ENCODE peak calls at places on chromosome 21, in nine cellular contexts. X is SJSA1; Z is OCI-LY7; F is SJCRH30; H is esophagus squamous epithelium; A is heart left ventricle; W is GM23248; B is CD4-positive, CD25-positive, alpha-beta regulatory T cell; D is mesendoderm. E is an unnamed sample.

GRCh38 chr21:42027804-42028753 is 17.9 kb upstream of the ZBTB21 start:
- DNase-seq in D (no peak), W (peak; percentile 25), F (no peak), H (no peak), Z (no peak), X (no peak), A (no peak), B (no peak), E (no peak)

GRCh38 chr21:42531771-42532170 is 18.1 kb downstream of the SLC37A1 start:
- DNase-seq in Z (no peak), H (no peak), W (no peak), B (no peak), F (no peak), A (no peak), D (no peak), X (no peak), E (no peak)

GRCh38 chr21:42830456-42831455 is 48.6 kb downstream of the WDR4 start:
- DNase-seq in Z (peak; percentile 19), W (no peak), H (no peak), D (peak; percentile 51), F (no peak), B (no peak), A (no peak), X (no peak), E (no peak)

GRCh38 chr21:14057313-14057712 is 153.4 kb downstream of the LIPI start:
- DNase-seq in A (no peak), H (no peak), B (no peak), W (no peak), X (no peak), D (no peak), Z (no peak), F (no peak), E (no peak)

GRCh38 chr21:41133896-41134522 is 34.0 kb upstream of the BACE2 start:
- DNase-seq in H (no peak), A (no peak), D (peak; percentile 60), X (peak; percentile 24), F (no peak), B (no peak), W (peak; percentile 72), Z (peak; percentile 36), E (peak; percentile 67)

GRCh38 chr21:32955307-32955937 is 70.3 kb upstream of the OLIG2 start:
- DNase-seq in H (no peak), Z (no peak), F (no peak), A (no peak), W (no peak), X (peak; percentile 2), D (no peak), B (no peak), E (no peak)

GRCh38 chr21:28142692-28143091 is 850.0 kb downstream of the LTN1 start:
- DNase-seq in B (no peak), F (no peak), X (peak; percentile 14), A (no peak), Z (no peak), D (no peak), W (peak; percentile 82), H (no peak), E (peak; percentile 66)

GRCh38 chr21:37993071-37993470 is 76.8 kb upstream of the KCNJ6 start:
- DNase-seq in Z (no peak), D (no peak), B (no peak), H (no peak), A (no peak), W (no peak), F (no peak), X (no peak), E (no peak)

GRCh38 chr21:22235866-22236590 is 1237.8 kb downstream of the NCAM2 start:
- DNase-seq in W (no peak), B (no peak), H (no peak), Z (no peak), D (no peak), A (no peak), F (no peak), X (no peak), E (no peak)

GRCh38 chr21:45306832-45307571 is 19.3 kb upstream of the POFUT2 start:
- DNase-seq in F (peak; percentile 98), X (no peak), W (peak; percentile 74), B (no peak), Z (no peak), H (no peak), D (no peak), A (peak; percentile 88), E (peak; percentile 59)

GRCh38 chr21:14046401-14046800 is 164.4 kb downstream of the LIPI start:
- DNase-seq in H (no peak), Z (no peak), A (no peak), D (no peak), B (no peak), W (peak; percentile 15), X (no peak), F (no peak), E (peak; percentile 13)

GRCh38 chr21:41480086-41480690 is 27.8 kb downstream of the TMPRSS2 start:
- DNase-seq in A (no peak), B (no peak), X (no peak), F (no peak), H (no peak), W (no peak), D (no peak), Z (no peak), E (no peak)

GRCh38 chr21:38802050-38803026 is 3.4 kb upstream of the ETS2 start:
- DNase-seq in B (no peak), A (no peak), D (no peak), H (no peak), F (no peak), W (no peak), X (no peak), Z (no peak), E (no peak)

DNA sequence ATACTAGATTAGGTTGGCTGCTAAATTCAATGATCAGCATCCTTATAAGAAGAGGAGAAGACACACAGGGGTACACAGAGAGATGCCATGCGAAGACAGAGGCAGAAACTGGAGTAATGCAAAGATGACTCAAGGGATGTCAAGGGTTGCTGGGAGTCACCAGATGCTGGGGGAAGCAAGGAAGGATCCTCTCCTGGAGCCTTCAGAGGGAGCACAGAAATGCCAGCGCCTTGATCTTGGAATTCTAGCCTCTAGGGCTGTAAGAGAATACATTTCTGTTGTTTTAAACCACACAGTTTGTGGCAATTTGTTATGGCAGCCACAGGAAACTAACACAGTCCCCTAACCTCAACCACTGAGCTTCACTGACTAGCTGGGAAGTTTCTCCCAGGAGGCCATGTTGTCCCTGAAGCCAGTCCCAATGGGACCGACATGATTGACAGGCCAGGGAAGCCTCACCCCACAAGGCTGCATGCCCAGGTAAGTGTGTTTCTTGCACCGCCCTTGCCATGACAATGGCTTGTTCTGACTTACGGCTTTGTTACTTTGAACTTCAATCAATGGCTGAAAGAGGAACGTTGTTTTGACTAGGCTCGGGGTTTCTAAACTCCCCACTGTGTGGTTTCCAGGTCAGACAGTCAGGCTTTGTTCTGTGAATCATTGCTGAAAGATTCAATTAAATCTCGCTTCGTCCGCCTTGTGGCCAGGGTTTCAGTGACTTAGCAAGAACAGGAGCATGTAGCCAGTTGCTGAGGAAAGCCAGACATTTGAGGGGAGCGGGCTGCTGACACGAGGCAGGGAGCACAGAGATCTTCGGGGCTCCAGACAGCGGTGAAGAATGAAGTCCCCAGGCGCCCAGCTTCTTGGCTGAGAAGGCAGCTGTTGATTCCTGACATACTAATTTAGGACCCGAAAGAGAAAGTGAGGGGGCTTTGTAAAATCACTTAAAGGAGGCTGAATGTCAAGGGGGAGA is 62.3 kb downstream of the RUNX1 start:
- DNase-seq in F (no peak), Z (no peak), H (no peak), B (peak; percentile 51), A (no peak), W (peak; percentile 67), D (peak; percentile 53), X (peak; percentile 64), E (peak; percentile 55)
- H3K4me1 ChIP-seq in F (peaks cover 16% of the 10 kb centered on the region), Z (peaks cover 20% of the 10 kb centered on the region), H (no peaks in the 10 kb centered on the region), B (peaks cover 83% of the 10 kb centered on the region), A (no peaks in the 10 kb centered on the region), W (peaks cover 48% of the 10 kb centered on the region), D (peaks cover 3% of the 10 kb centered on the region), X (peaks cover 71% of the 10 kb centered on the region), E (peaks cover 44% of the 10 kb centered on the region)

DNA sequence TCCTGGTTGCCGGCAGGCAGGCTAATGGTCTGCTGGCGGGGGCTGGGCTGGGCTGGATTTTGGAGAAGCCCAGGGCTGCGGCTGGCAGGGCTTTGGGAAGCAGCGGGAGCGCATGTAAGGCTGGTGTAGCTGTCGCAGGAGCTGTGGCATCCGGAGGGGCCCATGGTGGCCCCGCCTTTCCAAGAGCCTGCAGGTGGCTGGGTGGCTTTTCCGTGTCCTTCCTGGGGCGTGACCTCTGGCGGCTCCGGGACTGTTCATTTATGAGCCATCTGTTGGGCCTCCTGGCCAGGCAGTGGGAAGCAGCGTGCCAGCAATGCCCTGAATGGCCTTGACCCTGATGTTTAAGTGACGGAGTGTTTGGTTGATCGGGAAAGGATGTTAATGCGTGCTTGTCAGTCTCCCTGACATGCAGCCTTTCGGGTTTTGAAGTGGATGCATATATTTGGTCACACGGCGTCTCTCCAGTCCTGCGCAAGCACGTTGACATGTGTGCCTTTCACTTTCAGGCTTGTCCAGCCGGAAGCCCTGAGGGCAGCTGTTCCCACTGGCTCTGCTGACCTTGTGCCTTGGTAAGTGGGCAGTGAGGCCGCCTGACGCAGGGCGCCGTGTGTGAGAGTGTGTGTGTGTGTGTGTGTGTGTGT is 38.5 kb downstream of the AGPAT3 start:
- DNase-seq in D (no peak), H (no peak), A (no peak), F (no peak), W (no peak), Z (no peak), B (no peak), X (no peak), E (no peak)
- H3K4me3 ChIP-seq in D (no peak overlapping the region), H (no peak overlapping the region), A (no peak overlapping the region), F (no peak overlapping the region), W (no peak overlapping the region), Z (no peak overlapping the region), B (no peak overlapping the region), X (no peak overlapping the region), E (no peak overlapping the region)

GRCh38 chr21:34936874-34937563 is 112.1 kb downstream of the RUNX1 start:
- DNase-seq in H (no peak), F (no peak), A (no peak), X (no peak), B (no peak), Z (no peak), D (no peak), W (peak; percentile 48), E (no peak)
- H3K4me1 ChIP-seq in H (no peaks in the 10 kb centered on the region), F (peaks cover 4% of the 10 kb centered on the region), A (no peaks in the 10 kb centered on the region), X (peaks cover 61% of the 10 kb centered on the region), B (peaks cover 65% of the 10 kb centered on the region), Z (peaks cover 4% of the 10 kb centered on the region), D (no peaks in the 10 kb centered on the region), W (peaks cover 52% of the 10 kb centered on the region), E (peaks cover 32% of the 10 kb centered on the region)

GRCh38 chr21:35045539-35046222 is 3.4 kb downstream of the RUNX1 start:
- DNase-seq in Z (no peak), W (no peak), X (no peak), D (no peak), A (no peak), F (no peak), B (peak; percentile 72), H (no peak), E (no peak)

GRCh38 chr21:35044770-35045538 is 4.1 kb downstream of the RUNX1 start:
- DNase-seq in Z (no peak), A (no peak), W (no peak), H (no peak), B (no peak), X (no peak), F (no peak), D (no peak), E (no peak)

GRCh38 chr21:35046880-35047229 is 2.2 kb downstream of the RUNX1 start:
- DNase-seq in F (peak; percentile 42), A (no peak), D (no peak), Z (no peak), X (no peak), W (peak; percentile 72), B (no peak), H (no peak), E (peak; percentile 77)

GRCh38 chr21:35048183-35048601 is 910 bp downstream of the RUNX1 start:
- DNase-seq in X (peak; percentile 80), A (no peak), Z (peak; percentile 58), W (peak; percentile 36), F (peak; percentile 77), D (no peak), B (no peak), H (no peak), E (peak; percentile 58)

GRCh38 chr21:35046223-35046690 is 2.8 kb downstream of the RUNX1 start:
- DNase-seq in Z (no peak), H (no peak), W (no peak), A (no peak), D (no peak), F (no peak), B (no peak), X (no peak), E (no peak)
- H3K4me3 ChIP-seq in Z (peak overlapping the region; percentile 73), H (peak overlapping the region; percentile 37), W (peak overlapping the region; percentile 47), A (peak overlapping the region; percentile 47), D (no peak overlapping the region), F (peak overlapping the region; percentile 65), B (peak overlapping the region; percentile 100), X (peak overlapping the region; percentile 38), E (no peak overlapping the region)